ENCODE peak calls at places on chromosomes 16 and 17, in eight cellular contexts. One of them, this sample, is unnamed. For H3K36me3, the result is how much of the 10 kb centered on the place peaks cover.

GRCh38 chr17:49191917-49192741 is 18.2 kb downstream of the GNGT2 start:
- DNase-seq in thoracic aorta: peak
- DNase-seq in Peyer's patch: peak
- DNase-seq in psoas muscle: peak
- DNase-seq in left lung: peak
- DNase-seq in upper lobe of left lung: peak
- DNase-seq in fibroblast of lung: peak
- DNase-seq in upper lobe of right lung: peak
- DNase-seq in this sample: peak

GRCh38 chr16:86048882-86049585 is 150.1 kb downstream of the IRF8 start:
- DNase-seq in thoracic aorta: no peak
- DNase-seq in Peyer's patch: no peak
- DNase-seq in psoas muscle: no peak
- DNase-seq in left lung: no peak
- DNase-seq in upper lobe of left lung: no peak
- DNase-seq in fibroblast of lung: no peak
- DNase-seq in upper lobe of right lung: peak
- DNase-seq in this sample: no peak

GRCh38 chr16:81889896-81890634 is 111.0 kb downstream of the PLCG2 start:
- DNase-seq in thoracic aorta: no peak
- DNase-seq in Peyer's patch: peak
- DNase-seq in psoas muscle: no peak
- DNase-seq in left lung: no peak
- DNase-seq in upper lobe of left lung: no peak
- DNase-seq in fibroblast of lung: peak
- DNase-seq in upper lobe of right lung: no peak
- DNase-seq in this sample: peak

GRCh38 chr17:40598928-40599627 is 33.8 kb upstream of the CCR7 start:
- DNase-seq in thoracic aorta: no peak
- DNase-seq in Peyer's patch: peak
- DNase-seq in psoas muscle: no peak
- DNase-seq in left lung: no peak
- DNase-seq in upper lobe of left lung: no peak
- DNase-seq in fibroblast of lung: no peak
- DNase-seq in upper lobe of right lung: no peak
- DNase-seq in this sample: no peak

GRCh38 chr17:64443086-64443760 is 5.7 kb upstream of the MILR1 start:
- DNase-seq in thoracic aorta: no peak
- DNase-seq in Peyer's patch: no peak
- DNase-seq in psoas muscle: no peak
- DNase-seq in left lung: no peak
- DNase-seq in upper lobe of left lung: no peak
- DNase-seq in fibroblast of lung: no peak
- DNase-seq in upper lobe of right lung: no peak
- DNase-seq in this sample: no peak

GRCh38 chr17:33832295-33832694 is 422.8 kb upstream of the CCL2 start:
- DNase-seq in thoracic aorta: no peak
- DNase-seq in Peyer's patch: no peak
- DNase-seq in psoas muscle: no peak
- DNase-seq in left lung: no peak
- DNase-seq in upper lobe of left lung: no peak
- DNase-seq in fibroblast of lung: no peak
- DNase-seq in upper lobe of right lung: no peak
- DNase-seq in this sample: no peak

GRCh38 chr17:5854871-5855554 is 215.2 kb upstream of the WSCD1 start:
- DNase-seq in thoracic aorta: no peak
- DNase-seq in Peyer's patch: no peak
- DNase-seq in psoas muscle: no peak
- DNase-seq in left lung: no peak
- DNase-seq in upper lobe of left lung: no peak
- DNase-seq in fibroblast of lung: no peak
- DNase-seq in upper lobe of right lung: no peak
- DNase-seq in this sample: no peak

GRCh38 chr16:83351846-83352245 is 455.9 kb upstream of the HSBP1 start:
- DNase-seq in thoracic aorta: no peak
- DNase-seq in Peyer's patch: no peak
- DNase-seq in psoas muscle: no peak
- DNase-seq in left lung: no peak
- DNase-seq in upper lobe of left lung: no peak
- DNase-seq in fibroblast of lung: peak
- DNase-seq in upper lobe of right lung: no peak
- DNase-seq in this sample: no peak

GRCh38 chr17:50551884-50552283 is 4.9 kb downstream of the SPATA20 start:
- DNase-seq in thoracic aorta: no peak
- DNase-seq in Peyer's patch: no peak
- DNase-seq in psoas muscle: no peak
- DNase-seq in left lung: no peak
- DNase-seq in upper lobe of left lung: no peak
- DNase-seq in fibroblast of lung: no peak
- DNase-seq in upper lobe of right lung: no peak
- DNase-seq in this sample: no peak

GRCh38 chr16:11100239-11100750 is 155.7 kb downstream of the SOCS1 start:
- DNase-seq in thoracic aorta: no peak
- DNase-seq in Peyer's patch: peak
- DNase-seq in psoas muscle: peak
- DNase-seq in left lung: no peak
- DNase-seq in upper lobe of left lung: no peak
- DNase-seq in fibroblast of lung: peak
- DNase-seq in upper lobe of right lung: no peak
- DNase-seq in this sample: no peak

GRCh38 chr16:57591870-57592485 is 36.5 kb upstream of the ADGRG1 start:
- DNase-seq in thoracic aorta: no peak
- DNase-seq in Peyer's patch: no peak
- DNase-seq in psoas muscle: no peak
- DNase-seq in left lung: no peak
- DNase-seq in upper lobe of left lung: no peak
- DNase-seq in fibroblast of lung: no peak
- DNase-seq in upper lobe of right lung: no peak
- DNase-seq in this sample: no peak

GRCh38 chr17:44916059-44916780 is 920 bp upstream of the GFAP start:
- DNase-seq in thoracic aorta: no peak
- DNase-seq in Peyer's patch: no peak
- DNase-seq in psoas muscle: no peak
- DNase-seq in left lung: peak
- DNase-seq in upper lobe of left lung: no peak
- DNase-seq in fibroblast of lung: no peak
- DNase-seq in upper lobe of right lung: peak
- DNase-seq in this sample: no peak

GRCh38 chr16:62249069-62249468 is 212.8 kb upstream of the CDH8 start:
- DNase-seq in thoracic aorta: no peak
- DNase-seq in Peyer's patch: no peak
- DNase-seq in psoas muscle: no peak
- DNase-seq in left lung: no peak
- DNase-seq in upper lobe of left lung: no peak
- DNase-seq in fibroblast of lung: no peak
- DNase-seq in upper lobe of right lung: no peak
- DNase-seq in this sample: no peak

GRCh38 chr17:79824234-79824633 is 15.0 kb downstream of the CBX4 start:
- DNase-seq in thoracic aorta: no peak
- DNase-seq in Peyer's patch: no peak
- DNase-seq in psoas muscle: no peak
- DNase-seq in left lung: no peak
- DNase-seq in upper lobe of left lung: peak
- DNase-seq in fibroblast of lung: no peak
- DNase-seq in upper lobe of right lung: no peak
- DNase-seq in this sample: no peak

GRCh38 chr16:67545665-67546024 is 16.7 kb upstream of the CTCF start:
- DNase-seq in thoracic aorta: no peak
- DNase-seq in Peyer's patch: no peak
- DNase-seq in psoas muscle: no peak
- DNase-seq in left lung: no peak
- DNase-seq in upper lobe of left lung: no peak
- DNase-seq in fibroblast of lung: no peak
- DNase-seq in upper lobe of right lung: no peak
- DNase-seq in this sample: no peak

GRCh38 chr16:76943936-76944335 is 247.1 kb upstream of the MON1B start:
- DNase-seq in thoracic aorta: no peak
- DNase-seq in Peyer's patch: no peak
- DNase-seq in psoas muscle: no peak
- DNase-seq in left lung: no peak
- DNase-seq in upper lobe of left lung: no peak
- DNase-seq in fibroblast of lung: no peak
- DNase-seq in upper lobe of right lung: no peak
- DNase-seq in this sample: no peak

GRCh38 chr16:56207421-56207820 is 16.1 kb downstream of the GNAO1 start:
- DNase-seq in thoracic aorta: no peak
- DNase-seq in Peyer's patch: no peak
- DNase-seq in psoas muscle: no peak
- DNase-seq in left lung: no peak
- DNase-seq in upper lobe of left lung: no peak
- DNase-seq in fibroblast of lung: no peak
- DNase-seq in upper lobe of right lung: no peak
- DNase-seq in this sample: no peak

GRCh38 chr16:56206951-56207350 is 15.7 kb downstream of the GNAO1 start:
- DNase-seq in thoracic aorta: no peak
- DNase-seq in Peyer's patch: no peak
- DNase-seq in psoas muscle: no peak
- DNase-seq in left lung: no peak
- DNase-seq in upper lobe of left lung: no peak
- DNase-seq in fibroblast of lung: no peak
- DNase-seq in upper lobe of right lung: no peak
- DNase-seq in this sample: no peak

GRCh38 chr16:56212144-56212543 is 20.9 kb downstream of the GNAO1 start:
- DNase-seq in thoracic aorta: no peak
- DNase-seq in Peyer's patch: no peak
- DNase-seq in psoas muscle: no peak
- DNase-seq in left lung: no peak
- DNase-seq in upper lobe of left lung: no peak
- DNase-seq in fibroblast of lung: no peak
- DNase-seq in upper lobe of right lung: no peak
- DNase-seq in this sample: no peak

DNA sequence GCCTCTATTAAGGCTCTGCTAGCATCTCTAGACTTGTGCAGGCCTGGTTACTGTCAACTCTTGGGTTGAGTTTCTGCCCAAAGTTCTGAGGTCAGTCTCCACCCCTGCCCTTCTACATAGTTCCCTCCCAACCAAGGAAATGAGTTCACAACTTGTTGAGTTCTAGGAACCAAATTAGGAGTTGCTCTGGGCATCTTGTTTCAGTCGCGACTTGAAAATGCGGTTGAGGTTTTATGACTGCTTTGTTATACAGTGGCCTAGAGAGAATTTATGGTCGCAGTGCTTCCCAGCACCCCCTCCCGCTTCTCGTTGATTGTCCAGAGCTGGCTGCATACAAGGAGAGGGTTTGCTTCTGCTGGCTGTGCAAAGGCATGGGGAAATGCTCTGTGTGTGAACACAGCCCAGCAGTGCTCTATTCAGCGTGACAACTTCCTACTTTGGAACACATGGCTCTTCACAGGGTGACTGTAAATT is 20.2 kb downstream of the GNAO1 start:
- DNase-seq in thoracic aorta: no peak
- DNase-seq in Peyer's patch: no peak
- DNase-seq in psoas muscle: no peak
- DNase-seq in left lung: no peak
- DNase-seq in upper lobe of left lung: no peak
- DNase-seq in fibroblast of lung: no peak
- DNase-seq in upper lobe of right lung: no peak
- DNase-seq in this sample: no peak
- H3K27ac ChIP-seq in thoracic aorta: no peak
- H3K27ac ChIP-seq in Peyer's patch: peak
- H3K27ac ChIP-seq in psoas muscle: no peak
- H3K27ac ChIP-seq in left lung: no peak
- H3K27ac ChIP-seq in upper lobe of left lung: no peak
- H3K27ac ChIP-seq in fibroblast of lung: no peak
- H3K27ac ChIP-seq in upper lobe of right lung: no peak
- H3K27ac ChIP-seq in this sample: no peak

DNA sequence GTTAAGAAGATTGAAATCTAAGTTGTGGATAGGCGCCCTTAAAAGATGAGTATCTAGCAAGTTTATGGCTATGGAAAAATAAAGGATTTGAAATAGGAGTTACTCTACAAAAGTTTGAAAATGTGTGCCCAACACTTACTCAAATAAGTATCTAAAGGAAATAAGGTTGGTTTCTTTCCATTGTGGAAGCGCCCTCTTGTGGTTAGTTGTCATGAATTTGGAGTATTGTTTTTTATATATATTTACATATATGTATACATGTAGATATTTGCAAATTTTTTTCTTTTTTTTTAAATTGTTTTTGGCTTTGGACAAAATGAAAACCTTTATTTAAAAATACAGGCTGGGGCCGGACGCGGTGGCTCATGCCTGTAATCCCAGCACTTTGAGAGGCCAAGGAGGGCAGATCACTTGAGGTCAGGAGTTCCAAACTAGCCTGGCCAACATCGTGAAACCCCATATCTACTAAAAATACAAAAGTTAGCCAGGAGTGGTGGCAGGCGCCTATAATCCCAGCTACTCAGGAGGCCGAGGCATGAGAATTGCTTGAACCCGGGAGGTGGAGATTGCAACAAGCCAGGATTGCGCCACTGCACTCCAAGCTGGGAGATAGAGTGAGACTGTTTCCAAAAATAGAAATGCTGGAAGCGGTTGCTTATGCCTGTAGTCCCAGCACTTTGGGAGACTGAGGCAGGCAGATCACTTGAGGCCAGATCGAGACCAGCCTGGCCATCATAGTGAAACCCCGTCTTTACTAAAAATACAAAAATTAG is 24.0 kb upstream of the VPS4A start:
- DNase-seq in thoracic aorta: peak
- DNase-seq in Peyer's patch: peak
- DNase-seq in psoas muscle: peak
- DNase-seq in left lung: no peak
- DNase-seq in upper lobe of left lung: no peak
- DNase-seq in fibroblast of lung: peak
- DNase-seq in upper lobe of right lung: peak
- DNase-seq in this sample: no peak
- TF ChIP-seq CTCF in thoracic aorta: peak
- TF ChIP-seq CTCF in Peyer's patch: peak
- TF ChIP-seq CTCF in psoas muscle: peak
- TF ChIP-seq CTCF in left lung: peak
- TF ChIP-seq CTCF in upper lobe of left lung: peak
- TF ChIP-seq CTCF in fibroblast of lung: peak
- TF ChIP-seq CTCF in upper lobe of right lung: peak
- TF ChIP-seq CTCF in this sample: peak

GRCh38 chr17:82246040-82246364 is 17.2 kb downstream of the SLC16A3 start:
- DNase-seq in thoracic aorta: no peak
- DNase-seq in Peyer's patch: no peak
- DNase-seq in psoas muscle: peak
- DNase-seq in left lung: peak
- DNase-seq in upper lobe of left lung: no peak
- DNase-seq in fibroblast of lung: no peak
- DNase-seq in upper lobe of right lung: no peak
- DNase-seq in this sample: no peak
- H3K36me3 ChIP-seq in thoracic aorta: half or more
- H3K36me3 ChIP-seq in Peyer's patch: under half
- H3K36me3 ChIP-seq in psoas muscle: half or more
- H3K36me3 ChIP-seq in left lung: half or more
- H3K36me3 ChIP-seq in upper lobe of left lung: half or more
- H3K36me3 ChIP-seq in fibroblast of lung: half or more
- H3K36me3 ChIP-seq in upper lobe of right lung: half or more
- H3K36me3 ChIP-seq in this sample: half or more

DNA sequence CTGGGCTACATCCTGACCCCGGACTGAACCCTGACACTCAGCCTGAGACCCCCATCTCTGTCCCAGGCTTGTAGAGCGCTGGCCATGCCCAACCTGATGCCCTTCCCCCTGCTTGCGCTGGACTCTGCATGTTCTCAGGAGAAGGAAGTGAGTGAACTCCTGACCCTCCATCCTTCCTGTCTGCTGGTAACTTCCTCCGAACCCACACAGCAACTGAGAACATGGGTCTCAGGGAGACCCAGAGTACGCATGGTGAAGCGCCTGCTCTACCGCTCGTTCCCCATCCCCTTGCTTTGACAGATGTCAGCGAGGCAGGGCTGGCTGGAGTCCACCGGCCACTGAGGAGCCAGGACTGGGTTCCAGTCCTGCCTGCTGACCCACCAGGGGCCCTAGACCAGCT is 6.1 kb downstream of the CAMKK1 start:
- DNase-seq in thoracic aorta: no peak
- DNase-seq in Peyer's patch: peak
- DNase-seq in psoas muscle: peak
- DNase-seq in left lung: no peak
- DNase-seq in upper lobe of left lung: no peak
- DNase-seq in fibroblast of lung: no peak
- DNase-seq in upper lobe of right lung: no peak
- DNase-seq in this sample: no peak
- H3K27ac ChIP-seq in thoracic aorta: peak
- H3K27ac ChIP-seq in Peyer's patch: peak
- H3K27ac ChIP-seq in psoas muscle: no peak
- H3K27ac ChIP-seq in left lung: peak
- H3K27ac ChIP-seq in upper lobe of left lung: peak
- H3K27ac ChIP-seq in fibroblast of lung: no peak
- H3K27ac ChIP-seq in upper lobe of right lung: peak
- H3K27ac ChIP-seq in this sample: no peak